ENCODE peak calls at places on chromosome 22, in seven cellular contexts. One of them, this sample, is unnamed.

GRCh38 chr22:37100589-37101127 is 8.9 kb downstream of the TMPRSS6 start:
- DNase-seq in heart right ventricle: no peak
- DNase-seq in tibial nerve: no peak
- DNase-seq in NB4: no peak
- DNase-seq in spleen: no peak
- DNase-seq in fibroblast of lung: no peak
- DNase-seq in BJ: no peak
- DNase-seq in this sample: no peak

GRCh38 chr22:36862251-36863242 is 1.7 kb downstream of the NCF4 start:
- DNase-seq in heart right ventricle: peak
- DNase-seq in tibial nerve: no peak
- DNase-seq in NB4: peak
- DNase-seq in spleen: peak
- DNase-seq in fibroblast of lung: no peak
- DNase-seq in BJ: no peak
- DNase-seq in this sample: no peak

GRCh38 chr22:42714768-42715430 is 5.8 kb downstream of the A4GALT start:
- DNase-seq in heart right ventricle: no peak
- DNase-seq in tibial nerve: no peak
- DNase-seq in NB4: no peak
- DNase-seq in spleen: no peak
- DNase-seq in fibroblast of lung: no peak
- DNase-seq in BJ: no peak
- DNase-seq in this sample: no peak

GRCh38 chr22:25554321-25555088 is 10.0 kb upstream of the GRK3 start:
- DNase-seq in heart right ventricle: no peak
- DNase-seq in tibial nerve: no peak
- DNase-seq in NB4: no peak
- DNase-seq in spleen: no peak
- DNase-seq in fibroblast of lung: no peak
- DNase-seq in BJ: no peak
- DNase-seq in this sample: no peak

GRCh38 chr22:45511847-45512261 is 9.2 kb downstream of the FBLN1 start:
- DNase-seq in heart right ventricle: peak
- DNase-seq in tibial nerve: peak
- DNase-seq in NB4: no peak
- DNase-seq in spleen: no peak
- DNase-seq in fibroblast of lung: peak
- DNase-seq in BJ: peak
- DNase-seq in this sample: no peak

GRCh38 chr22:47419239-47419638 is 656.8 kb downstream of the TBC1D22A start:
- DNase-seq in heart right ventricle: no peak
- DNase-seq in tibial nerve: no peak
- DNase-seq in NB4: no peak
- DNase-seq in spleen: no peak
- DNase-seq in fibroblast of lung: peak
- DNase-seq in BJ: no peak
- DNase-seq in this sample: no peak

GRCh38 chr22:26245001-26245400 is 75.7 kb downstream of the SEZ6L start:
- DNase-seq in heart right ventricle: no peak
- DNase-seq in tibial nerve: no peak
- DNase-seq in NB4: no peak
- DNase-seq in spleen: no peak
- DNase-seq in fibroblast of lung: no peak
- DNase-seq in BJ: no peak
- DNase-seq in this sample: no peak

GRCh38 chr22:49770454-49771265 is 57.0 kb downstream of the BRD1 start:
- DNase-seq in heart right ventricle: no peak
- DNase-seq in tibial nerve: no peak
- DNase-seq in NB4: no peak
- DNase-seq in spleen: peak
- DNase-seq in fibroblast of lung: no peak
- DNase-seq in BJ: no peak
- DNase-seq in this sample: no peak

GRCh38 chr22:25551396-25551795 is 13.1 kb upstream of the GRK3 start:
- DNase-seq in heart right ventricle: no peak
- DNase-seq in tibial nerve: no peak
- DNase-seq in NB4: no peak
- DNase-seq in spleen: no peak
- DNase-seq in fibroblast of lung: no peak
- DNase-seq in BJ: no peak
- DNase-seq in this sample: no peak

GRCh38 chr22:24247564-24248344 is 2.9 kb upstream of the GGT5 start:
- DNase-seq in heart right ventricle: peak
- DNase-seq in tibial nerve: peak
- DNase-seq in NB4: peak
- DNase-seq in spleen: peak
- DNase-seq in fibroblast of lung: peak
- DNase-seq in BJ: peak
- DNase-seq in this sample: peak

GRCh38 chr22:41028841-41029240 is 63.6 kb upstream of the EP300 start:
- DNase-seq in heart right ventricle: no peak
- DNase-seq in tibial nerve: no peak
- DNase-seq in NB4: peak
- DNase-seq in spleen: no peak
- DNase-seq in fibroblast of lung: peak
- DNase-seq in BJ: peak
- DNase-seq in this sample: no peak

DNA sequence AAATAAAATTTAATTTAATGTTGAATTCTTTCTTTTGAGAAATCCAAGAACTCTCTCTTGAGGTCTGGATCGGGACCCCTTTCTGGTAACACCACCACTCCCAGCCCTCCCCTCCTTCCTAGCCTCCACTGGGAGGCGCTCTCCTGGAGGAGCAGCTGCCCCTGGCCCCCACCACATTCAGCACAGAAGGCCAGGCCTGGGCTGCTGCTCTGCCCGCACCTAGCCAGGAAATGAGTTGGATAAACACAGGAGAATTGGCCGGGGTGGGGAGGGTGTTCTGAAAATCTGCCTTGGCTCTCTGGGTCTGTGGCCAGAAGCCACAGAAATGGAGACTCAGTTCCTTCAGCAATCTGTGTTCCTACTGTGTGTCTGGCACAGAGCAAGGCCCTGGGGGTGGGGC is 31.2 kb downstream of the C22orf42 start:
- DNase-seq in heart right ventricle: no peak
- DNase-seq in tibial nerve: no peak
- DNase-seq in NB4: no peak
- DNase-seq in spleen: no peak
- DNase-seq in fibroblast of lung: no peak
- DNase-seq in BJ: no peak
- DNase-seq in this sample: no peak
- TF ChIP-seq CTCF in heart right ventricle: no peak
- TF ChIP-seq CTCF in tibial nerve: no peak
- TF ChIP-seq CTCF in NB4: peak
- TF ChIP-seq CTCF in spleen: no peak
- TF ChIP-seq CTCF in fibroblast of lung: no peak
- TF ChIP-seq CTCF in BJ: no peak
- TF ChIP-seq CTCF in this sample: no peak

GRCh38 chr22:30224161-30224857 is 22.2 kb downstream of the LIF start:
- DNase-seq in heart right ventricle: no peak
- DNase-seq in tibial nerve: no peak
- DNase-seq in NB4: peak
- DNase-seq in spleen: no peak
- DNase-seq in fibroblast of lung: no peak
- DNase-seq in BJ: peak
- DNase-seq in this sample: no peak
- TF ChIP-seq CTCF in heart right ventricle: no peak
- TF ChIP-seq CTCF in tibial nerve: no peak
- TF ChIP-seq CTCF in NB4: no peak
- TF ChIP-seq CTCF in spleen: no peak
- TF ChIP-seq CTCF in fibroblast of lung: no peak
- TF ChIP-seq CTCF in BJ: peak
- TF ChIP-seq CTCF in this sample: no peak

GRCh38 chr22:31085928-31086327 is 4.8 kb downstream of the SMTN start:
- DNase-seq in heart right ventricle: no peak
- DNase-seq in tibial nerve: no peak
- DNase-seq in NB4: no peak
- DNase-seq in spleen: no peak
- DNase-seq in fibroblast of lung: no peak
- DNase-seq in BJ: no peak
- DNase-seq in this sample: no peak

GRCh38 chr22:31083923-31084810 is 3.0 kb downstream of the SMTN start:
- DNase-seq in heart right ventricle: peak
- DNase-seq in tibial nerve: no peak
- DNase-seq in NB4: peak
- DNase-seq in spleen: peak
- DNase-seq in fibroblast of lung: no peak
- DNase-seq in BJ: no peak
- DNase-seq in this sample: no peak

GRCh38 chr22:31084811-31085492 is 3.8 kb downstream of the SMTN start:
- DNase-seq in heart right ventricle: peak
- DNase-seq in tibial nerve: peak
- DNase-seq in NB4: peak
- DNase-seq in spleen: peak
- DNase-seq in fibroblast of lung: peak
- DNase-seq in BJ: no peak
- DNase-seq in this sample: peak

GRCh38 chr22:31086703-31087330 is 5.7 kb downstream of the SMTN start:
- DNase-seq in heart right ventricle: no peak
- DNase-seq in tibial nerve: no peak
- DNase-seq in NB4: no peak
- DNase-seq in spleen: no peak
- DNase-seq in fibroblast of lung: no peak
- DNase-seq in BJ: no peak
- DNase-seq in this sample: no peak

GRCh38 chr22:31085493-31085824 is 4.3 kb downstream of the SMTN start:
- DNase-seq in heart right ventricle: peak
- DNase-seq in tibial nerve: no peak
- DNase-seq in NB4: peak
- DNase-seq in spleen: no peak
- DNase-seq in fibroblast of lung: no peak
- DNase-seq in BJ: no peak
- DNase-seq in this sample: no peak
- TF ChIP-seq CTCF in heart right ventricle: no peak
- TF ChIP-seq CTCF in tibial nerve: no peak
- TF ChIP-seq CTCF in NB4: no peak
- TF ChIP-seq CTCF in spleen: no peak
- TF ChIP-seq CTCF in fibroblast of lung: no peak
- TF ChIP-seq CTCF in BJ: no peak
- TF ChIP-seq CTCF in this sample: no peak

GRCh38 chr22:35337932-35338331 is 38.2 kb downstream of the TOM1 start:
- DNase-seq in heart right ventricle: no peak
- DNase-seq in tibial nerve: no peak
- DNase-seq in NB4: peak
- DNase-seq in spleen: no peak
- DNase-seq in fibroblast of lung: no peak
- DNase-seq in BJ: no peak
- DNase-seq in this sample: no peak
- TF ChIP-seq CTCF in heart right ventricle: no peak
- TF ChIP-seq CTCF in tibial nerve: no peak
- TF ChIP-seq CTCF in NB4: peak
- TF ChIP-seq CTCF in spleen: no peak
- TF ChIP-seq CTCF in fibroblast of lung: no peak
- TF ChIP-seq CTCF in BJ: no peak
- TF ChIP-seq CTCF in this sample: no peak

DNA sequence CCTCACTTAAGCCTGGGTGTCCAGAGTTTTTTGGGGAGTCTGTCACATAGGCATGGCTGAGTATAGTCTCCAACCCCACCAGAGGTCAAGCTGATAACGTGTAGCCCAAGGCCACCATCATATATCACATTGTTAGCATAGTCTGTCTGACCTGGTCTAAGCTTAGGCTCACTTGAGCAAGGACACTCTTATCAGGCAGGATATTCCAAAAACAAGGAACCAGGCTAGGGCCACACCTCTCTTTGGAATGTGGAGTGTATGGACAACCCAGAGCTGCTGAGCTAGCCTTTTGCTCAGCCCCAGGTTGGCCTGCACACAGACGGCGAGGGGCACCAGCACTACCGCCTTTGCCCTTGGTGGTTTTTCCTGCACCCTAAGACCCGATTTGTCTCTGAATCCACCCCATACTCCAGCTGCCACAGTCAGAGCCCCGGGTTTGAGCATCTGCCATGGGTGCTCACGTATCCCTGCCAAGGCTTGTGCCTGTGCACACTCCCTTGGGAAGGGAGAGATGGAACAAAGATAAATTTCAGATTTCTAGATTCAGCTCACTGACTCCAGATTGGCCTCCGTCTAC is 7.2 kb downstream of the SNAP29 start:
- DNase-seq in heart right ventricle: no peak
- DNase-seq in tibial nerve: no peak
- DNase-seq in NB4: no peak
- DNase-seq in spleen: no peak
- DNase-seq in fibroblast of lung: no peak
- DNase-seq in BJ: no peak
- DNase-seq in this sample: no peak
- TF ChIP-seq CTCF in heart right ventricle: no peak
- TF ChIP-seq CTCF in tibial nerve: no peak
- TF ChIP-seq CTCF in NB4: no peak
- TF ChIP-seq CTCF in spleen: no peak
- TF ChIP-seq CTCF in fibroblast of lung: no peak
- TF ChIP-seq CTCF in BJ: no peak
- TF ChIP-seq CTCF in this sample: no peak